ENCODE peak calls at places on chromosomes 2 and 18, in six cellular contexts. I, G, C, S, F and O are unnamed samples.

GRCh38 chr2:150267651-150268415 is 219.6 kb downstream of the RND3 start:
- DNase-seq in F (no peak), I (no peak), C (no peak), G (no peak), S (no peak), O (no peak)

GRCh38 chr2:230751062-230751461 is 38.4 kb downstream of the CAB39 start:
- DNase-seq in I (peak), G (no peak), S (peak), C (no peak), F (no peak), O (peak)

GRCh38 chr2:66389651-66390131 is 45.2 kb upstream of the MEIS1 start:
- DNase-seq in I (peak), C (no peak), G (no peak), S (peak), F (no peak), O (no peak)

GRCh38 chr18:79529991-79530390 is 134.3 kb downstream of the NFATC1 start:
- DNase-seq in F (no peak), S (no peak), G (peak), I (no peak), C (no peak), O (no peak)

GRCh38 chr2:12507295-12507694 is 209.4 kb upstream of the TRIB2 start:
- DNase-seq in G (no peak), S (peak), C (peak), I (peak), F (no peak), O (peak)

GRCh38 chr18:36769611-36770314 is 59.0 kb downstream of the TPGS2 start:
- DNase-seq in I (no peak), G (peak), S (peak), F (no peak), C (no peak), O (no peak)

GRCh38 chr2:100178085-100178788 is 35.8 kb upstream of the AFF3 start:
- DNase-seq in G (no peak), C (no peak), F (peak), I (peak), S (peak), O (no peak)

GRCh38 chr2:160036736-160037135 is 25.7 kb downstream of the PLA2R1 start:
- DNase-seq in S (no peak), F (no peak), G (no peak), C (no peak), I (no peak), O (no peak)

GRCh38 chr2:128309341-128310093 is 9.2 kb downstream of the HS6ST1 start:
- DNase-seq in I (peak), C (no peak), F (peak), G (peak), S (peak), O (peak)

GRCh38 chr18:32200766-32201165 is 10.9 kb downstream of the MEP1B start:
- DNase-seq in G (no peak), S (no peak), I (no peak), F (no peak), C (no peak), O (no peak)

GRCh38 chr2:196309646-196310045 is 138.3 kb upstream of the STK17B start:
- DNase-seq in I (no peak), G (no peak), F (no peak), C (no peak), S (no peak), O (no peak)

GRCh38 chr2:168787098-168787781 is 15.2 kb upstream of the NOSTRIN start:
- DNase-seq in G (no peak), F (no peak), I (no peak), C (no peak), S (no peak), O (no peak)
- H3K4me3 ChIP-seq in G (no peak), F (no peak), I (no peak), C (no peak), S (no peak), O (no peak)

GRCh38 chr2:98489971-98490962 is 45.6 kb downstream of the INPP4A start:
- DNase-seq in G (no peak), C (no peak), F (no peak), S (no peak), I (no peak), O (no peak)
- TF ChIP-seq CTCF in G (no peak), C (no peak), F (no peak), S (no peak), I (no peak), O (no peak)

GRCh38 chr2:235493402-235493774 is 455 bp upstream of the AGAP1 start:
- DNase-seq in S (peak), F (no peak), C (no peak), G (peak), I (peak), O (no peak)
- H3K4me3 ChIP-seq in S (peak), F (peak), C (no peak), G (peak), I (peak), O (peak)

DNA sequence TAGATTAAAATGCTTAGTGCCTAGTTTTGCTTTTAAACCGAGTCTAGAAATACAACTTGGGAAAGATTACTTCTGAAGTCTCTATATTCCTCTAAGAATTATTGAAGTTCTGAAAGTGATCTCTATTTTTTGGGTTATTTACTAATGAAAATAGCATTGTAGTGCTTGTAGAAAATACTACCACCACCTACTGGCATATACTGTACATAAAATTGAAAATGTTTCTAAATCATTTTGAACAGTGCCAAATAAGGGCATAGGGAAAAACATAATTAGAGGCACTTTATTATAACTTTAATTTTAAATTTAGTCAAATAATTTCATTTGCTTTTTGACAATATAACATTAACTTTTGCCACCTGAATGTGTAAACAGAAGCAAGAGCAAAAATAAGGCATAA is 1399.6 kb upstream of the ZEB2 start:
- DNase-seq in S (no peak), C (no peak), G (no peak), F (no peak), I (no peak), O (peak)
- TF ChIP-seq CTCF in S (peak), C (no peak), G (no peak), F (no peak), I (peak), O (no peak)

GRCh38 chr2:156434461-156435291 is 1.5 kb upstream of the GPD2 start:
- DNase-seq in S (no peak), I (peak), C (no peak), F (no peak), G (no peak), O (peak)
- H3K4me3 ChIP-seq in S (no peak), I (peak), C (no peak), F (peak), G (peak), O (peak)